ENCODE peak calls at places on chromosomes 4 and X, in six cellular contexts. H is WTC11; D is T-helper 1 cell; M is MCF 10A; X is iPS-NIHi11; U is CD8-positive, alpha-beta memory T cell. P is an unnamed sample.

GRCh38 chr4:97153042-97153441 is 990.2 kb downstream of the STPG2 start:
- DNase-seq in H (no peak), D (no peak), U (no peak), X (peak), M (peak), P (peak)

GRCh38 chr4:48127882-48128394 is 6.1 kb downstream of the TXK start:
- DNase-seq in U (peak), M (peak), D (peak), X (peak), H (peak), P (peak)

GRCh38 chr4:101954975-101955678 is 164.6 kb downstream of the BANK1 start:
- DNase-seq in M (no peak), D (no peak), U (no peak), X (no peak), H (no peak), P (no peak)

GRCh38 chr4:25030283-25031076 is at the start of gene LGI2:
- DNase-seq in U (no peak), H (peak), X (peak), M (no peak), D (no peak), P (no peak)

GRCh38 chrX:53074987-53075386 is 7.2 kb upstream of the TSPYL2 start:
- DNase-seq in H (no peak), X (no peak), U (no peak), M (peak), D (no peak), P (no peak)

GRCh38 chr4:172974586-172974985 is 194.0 kb upstream of the GALNT7 start:
- DNase-seq in M (no peak), H (no peak), U (no peak), X (no peak), D (no peak), P (no peak)

GRCh38 chr4:99808260-99808857 is 8.3 kb upstream of the DAPP1 start:
- DNase-seq in D (peak), M (peak), X (peak), U (peak), H (peak), P (no peak)

GRCh38 chrX:318068-318738 is 393 bp downstream of the GTPBP6 start:
- DNase-seq in H (peak), M (peak), U (peak), X (no peak), D (peak), P (peak)

GRCh38 chr4:85909851-85910250 is 434.9 kb downstream of the ARHGAP24 start:
- DNase-seq in H (no peak), U (no peak), M (peak), X (no peak), D (no peak), P (no peak)

GRCh38 chrX:57674861-57675260 is 5.2 kb downstream of the NLRP2B start:
- DNase-seq in U (no peak), X (no peak), M (no peak), D (no peak), H (no peak), P (no peak)

GRCh38 chr4:87014284-87014782 is 79.5 kb downstream of the AFF1 start:
- DNase-seq in U (no peak), X (no peak), D (no peak), M (no peak), H (no peak), P (no peak)

GRCh38 chrX:129771266-129771995 is 8.3 kb upstream of the SASH3 start:
- DNase-seq in D (no peak), U (peak), H (no peak), X (no peak), M (no peak), P (no peak)

GRCh38 chrX:19683358-19683757 is 168.1 kb upstream of the MAP3K15 start:
- DNase-seq in H (no peak), M (no peak), U (no peak), D (no peak), X (no peak), P (no peak)

P was measured in kidney epithelial cell.